ENCODE peak calls at places on chromosomes 3 and 15, in four cellular contexts. One of them, this sample, is unnamed.

GRCh38 chr3:127822166-127822835 is at the start of gene MGLL:
- DNase-seq in Peyer's patch: peak; percentile 78
- DNase-seq in keratinocyte: no peak
- DNase-seq in mammary epithelial cell: peak; percentile 50
- DNase-seq in this sample: no peak

GRCh38 chr3:139689122-139689521 is 11.3 kb upstream of the NMNAT3 start:
- DNase-seq in Peyer's patch: no peak
- DNase-seq in keratinocyte: no peak
- DNase-seq in mammary epithelial cell: no peak
- DNase-seq in this sample: no peak

GRCh38 chr15:25899870-25900269 is 36.7 kb upstream of the ATP10A start:
- DNase-seq in Peyer's patch: no peak
- DNase-seq in keratinocyte: no peak
- DNase-seq in mammary epithelial cell: no peak
- DNase-seq in this sample: no peak

GRCh38 chr15:95325763-95326688 is 1004.5 kb upstream of the NR2F2 start:
- DNase-seq in Peyer's patch: no peak
- DNase-seq in keratinocyte: no peak
- DNase-seq in mammary epithelial cell: no peak
- DNase-seq in this sample: no peak

GRCh38 chr15:78923480-78924360 is 21.1 kb downstream of the CTSH start:
- DNase-seq in Peyer's patch: no peak
- DNase-seq in keratinocyte: no peak
- DNase-seq in mammary epithelial cell: no peak
- DNase-seq in this sample: no peak

GRCh38 chr15:63675263-63675662 is 78.1 kb downstream of the FBXL22 start:
- DNase-seq in Peyer's patch: no peak
- DNase-seq in keratinocyte: no peak
- DNase-seq in mammary epithelial cell: no peak
- DNase-seq in this sample: no peak

GRCh38 chr3:58188173-58188564 is 22.6 kb downstream of the DNASE1L3 start:
- DNase-seq in Peyer's patch: no peak
- DNase-seq in keratinocyte: peak; percentile 86
- DNase-seq in mammary epithelial cell: peak; percentile 82
- DNase-seq in this sample: no peak

GRCh38 chr3:168049366-168049974 is 46.3 kb downstream of the GOLIM4 start:
- DNase-seq in Peyer's patch: no peak
- DNase-seq in keratinocyte: no peak
- DNase-seq in mammary epithelial cell: peak; percentile 26
- DNase-seq in this sample: no peak

GRCh38 chr15:32688151-32688639 is 29.6 kb upstream of the GREM1 start:
- DNase-seq in Peyer's patch: no peak
- DNase-seq in keratinocyte: peak; percentile 62
- DNase-seq in mammary epithelial cell: peak; percentile 53
- DNase-seq in this sample: no peak

GRCh38 chr3:104281713-104282112 is 1085.0 kb upstream of the ALCAM start:
- DNase-seq in Peyer's patch: no peak
- DNase-seq in keratinocyte: no peak
- DNase-seq in mammary epithelial cell: no peak
- DNase-seq in this sample: no peak

GRCh38 chr15:84685304-84685703 is 27.3 kb upstream of the NMB start:
- DNase-seq in Peyer's patch: no peak
- DNase-seq in keratinocyte: peak; percentile 48
- DNase-seq in mammary epithelial cell: peak; percentile 84
- DNase-seq in this sample: no peak

GRCh38 chr3:141076821-141077571 is 25.8 kb downstream of the SPSB4 start:
- DNase-seq in Peyer's patch: no peak
- DNase-seq in keratinocyte: no peak
- DNase-seq in mammary epithelial cell: no peak
- DNase-seq in this sample: no peak

GRCh38 chr15:73284073-73284472 is 84.7 kb downstream of the HCN4 start:
- DNase-seq in Peyer's patch: no peak
- DNase-seq in keratinocyte: no peak
- DNase-seq in mammary epithelial cell: no peak
- DNase-seq in this sample: no peak

GRCh38 chr3:103052236-103052830 is 617.5 kb downstream of the ZPLD1 start:
- DNase-seq in Peyer's patch: peak; percentile 51
- DNase-seq in keratinocyte: no peak
- DNase-seq in mammary epithelial cell: no peak
- DNase-seq in this sample: no peak

GRCh38 chr3:110487840-110488239 is 583.8 kb upstream of the NECTIN3 start:
- DNase-seq in Peyer's patch: no peak
- DNase-seq in keratinocyte: no peak
- DNase-seq in mammary epithelial cell: no peak
- DNase-seq in this sample: no peak

GRCh38 chr3:114411811-114412803 is 118.3 kb downstream of the TIGIT start:
- DNase-seq in Peyer's patch: no peak
- DNase-seq in keratinocyte: no peak
- DNase-seq in mammary epithelial cell: peak; percentile 79
- DNase-seq in this sample: no peak

GRCh38 chr3:130276203-130276803 is 69.2 kb upstream of the COL6A5 start:
- DNase-seq in Peyer's patch: no peak
- DNase-seq in keratinocyte: peak; percentile 4
- DNase-seq in mammary epithelial cell: peak; percentile 44
- DNase-seq in this sample: peak; percentile 26

GRCh38 chr15:38557855-38558713 is 6.5 kb downstream of the RASGRP1 start:
- DNase-seq in Peyer's patch: no peak
- DNase-seq in keratinocyte: no peak
- DNase-seq in mammary epithelial cell: no peak
- DNase-seq in this sample: peak; percentile 37

GRCh38 chr3:5542472-5542871 is 355.0 kb downstream of the EDEM1 start:
- DNase-seq in Peyer's patch: no peak
- DNase-seq in keratinocyte: no peak
- DNase-seq in mammary epithelial cell: no peak
- DNase-seq in this sample: no peak

GRCh38 chr15:81106560-81106959 is 27.5 kb upstream of the CFAP161 start:
- DNase-seq in Peyer's patch: no peak
- DNase-seq in keratinocyte: no peak
- DNase-seq in mammary epithelial cell: peak; percentile 67
- DNase-seq in this sample: peak; percentile 26

GRCh38 chr3:140341817-140342403 is 336.0 kb upstream of the TRIM42 start:
- DNase-seq in Peyer's patch: no peak
- DNase-seq in keratinocyte: no peak
- DNase-seq in mammary epithelial cell: no peak
- DNase-seq in this sample: no peak

GRCh38 chr3:109241459-109241858 is 74.9 kb downstream of the DPPA2 start:
- DNase-seq in Peyer's patch: no peak
- DNase-seq in keratinocyte: no peak
- DNase-seq in mammary epithelial cell: no peak
- DNase-seq in this sample: no peak

GRCh38 chr15:82803793-82804574 is 1.9 kb downstream of the FSD2 start:
- DNase-seq in Peyer's patch: no peak
- DNase-seq in keratinocyte: no peak
- DNase-seq in mammary epithelial cell: no peak
- DNase-seq in this sample: no peak

GRCh38 chr3:100702082-100703014 is 6.9 kb upstream of the TFG start:
- DNase-seq in Peyer's patch: no peak
- DNase-seq in keratinocyte: no peak
- DNase-seq in mammary epithelial cell: peak; percentile 66
- DNase-seq in this sample: no peak

GRCh38 chr3:39414421-39414907 is 7.9 kb downstream of the RPSA start:
- DNase-seq in Peyer's patch: no peak
- DNase-seq in keratinocyte: no peak
- DNase-seq in mammary epithelial cell: no peak
- DNase-seq in this sample: no peak

GRCh38 chr3:130345487-130346079 is at the start of gene COL6A5:
- DNase-seq in Peyer's patch: no peak
- DNase-seq in keratinocyte: no peak
- DNase-seq in mammary epithelial cell: no peak
- DNase-seq in this sample: no peak

GRCh38 chr3:191380001-191380400 is 49.7 kb upstream of the UTS2B start:
- DNase-seq in Peyer's patch: no peak
- DNase-seq in keratinocyte: no peak
- DNase-seq in mammary epithelial cell: no peak
- DNase-seq in this sample: no peak

GRCh38 chr3:134381836-134382442 is 7.7 kb upstream of the AMOTL2 start:
- DNase-seq in Peyer's patch: peak; percentile 70
- DNase-seq in keratinocyte: no peak
- DNase-seq in mammary epithelial cell: peak; percentile 97
- DNase-seq in this sample: no peak

GRCh38 chr3:83035704-83036010 is 1274.2 kb upstream of the GBE1 start:
- DNase-seq in Peyer's patch: no peak
- DNase-seq in keratinocyte: no peak
- DNase-seq in mammary epithelial cell: no peak
- DNase-seq in this sample: no peak

GRCh38 chr3:23114479-23114878 is 88.6 kb upstream of the UBE2E2 start:
- DNase-seq in Peyer's patch: no peak
- DNase-seq in keratinocyte: no peak
- DNase-seq in mammary epithelial cell: no peak
- DNase-seq in this sample: no peak

GRCh38 chr15:45704329-45705249 is 69.8 kb downstream of the SQOR start:
- DNase-seq in Peyer's patch: peak; percentile 52
- DNase-seq in keratinocyte: no peak
- DNase-seq in mammary epithelial cell: no peak
- DNase-seq in this sample: peak; percentile 44

GRCh38 chr3:34213481-34213880 is 415.1 kb downstream of the PDCD6IP start:
- DNase-seq in Peyer's patch: no peak
- DNase-seq in keratinocyte: no peak
- DNase-seq in mammary epithelial cell: no peak
- DNase-seq in this sample: no peak

GRCh38 chr3:173743512-173743911 is 346.0 kb downstream of the NLGN1 start:
- DNase-seq in Peyer's patch: no peak
- DNase-seq in keratinocyte: no peak
- DNase-seq in mammary epithelial cell: no peak
- DNase-seq in this sample: no peak

GRCh38 chr3:71961378-71961777 is 176.4 kb upstream of the PROK2 start:
- DNase-seq in Peyer's patch: no peak
- DNase-seq in keratinocyte: no peak
- DNase-seq in mammary epithelial cell: no peak
- DNase-seq in this sample: no peak

GRCh38 chr15:80059786-80060489 is 462 bp downstream of the ZFAND6 start:
- DNase-seq in Peyer's patch: peak; percentile 78
- DNase-seq in keratinocyte: no peak
- DNase-seq in mammary epithelial cell: peak; percentile 52
- DNase-seq in this sample: no peak

GRCh38 chr3:141370065-141370533 is 1.8 kb downstream of the ZBTB38 start:
- DNase-seq in Peyer's patch: no peak
- DNase-seq in keratinocyte: no peak
- DNase-seq in mammary epithelial cell: peak; percentile 46
- DNase-seq in this sample: peak; percentile 83

GRCh38 chr15:84647726-84648125 is 6.4 kb downstream of the WDR73 start:
- DNase-seq in Peyer's patch: no peak
- DNase-seq in keratinocyte: no peak
- DNase-seq in mammary epithelial cell: no peak
- DNase-seq in this sample: no peak

GRCh38 chr3:86563358-86563970 is 427.5 kb downstream of the VGLL3 start:
- DNase-seq in Peyer's patch: no peak
- DNase-seq in keratinocyte: no peak
- DNase-seq in mammary epithelial cell: peak; percentile 15
- DNase-seq in this sample: no peak

GRCh38 chr3:192921793-192922192 is 4.1 kb upstream of the MB21D2 start:
- DNase-seq in Peyer's patch: no peak
- DNase-seq in keratinocyte: no peak
- DNase-seq in mammary epithelial cell: no peak
- DNase-seq in this sample: no peak

DNA sequence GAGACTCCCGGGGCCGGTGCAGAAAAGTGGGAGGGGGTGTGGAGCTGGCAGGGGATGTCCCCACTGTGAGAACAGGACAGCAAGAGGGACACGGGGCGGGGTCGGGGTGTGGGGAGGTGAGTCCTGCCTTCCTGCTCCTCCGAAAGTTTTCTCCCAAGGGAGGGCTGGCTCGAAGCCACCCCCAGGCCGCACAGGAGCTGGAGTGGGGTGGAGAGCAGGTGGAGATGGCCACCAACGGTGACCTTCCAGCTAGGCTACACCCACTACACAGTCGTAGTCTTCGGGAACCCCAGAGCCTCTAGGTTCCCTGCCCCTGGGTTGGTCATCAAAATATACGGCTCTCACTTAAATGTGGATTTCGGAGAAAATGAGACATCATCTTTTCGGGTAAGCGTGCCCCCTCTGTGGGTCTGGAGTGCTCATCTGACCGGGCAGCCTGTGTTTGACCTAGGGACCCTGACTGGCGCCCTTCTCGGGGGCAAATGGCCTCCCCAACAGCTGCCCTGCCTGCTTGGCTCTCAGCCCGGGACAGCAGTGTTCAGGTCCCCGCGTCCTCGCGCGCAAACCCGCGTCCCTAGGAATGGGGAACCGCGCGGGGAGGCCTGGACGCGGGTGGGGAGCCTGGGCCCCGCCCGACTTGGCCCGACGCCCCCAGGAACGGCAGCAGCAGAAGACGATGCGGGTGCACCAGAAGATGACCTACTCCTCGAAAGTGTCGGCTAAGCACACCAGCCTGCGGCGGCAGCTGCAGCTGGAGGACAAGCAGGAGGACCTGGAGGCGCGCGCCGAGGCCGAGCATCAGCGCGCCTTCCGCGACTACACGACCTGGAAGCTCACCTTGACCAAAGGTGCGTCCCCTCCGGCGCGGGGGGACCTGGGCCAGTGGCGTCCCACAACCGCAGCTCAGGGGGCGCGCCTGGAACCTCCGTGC is 21.2 kb downstream of the CFAP100 start:
- DNase-seq in Peyer's patch: no peak
- DNase-seq in keratinocyte: no peak
- DNase-seq in mammary epithelial cell: no peak
- DNase-seq in this sample: no peak
- H3K4me3 ChIP-seq in Peyer's patch: no peak overlapping the region
- H3K4me3 ChIP-seq in keratinocyte: no peak overlapping the region
- H3K4me3 ChIP-seq in mammary epithelial cell: no peak overlapping the region
- H3K4me3 ChIP-seq in this sample: no peak overlapping the region

GRCh38 chr15:57323806-57324589 is 52.3 kb upstream of the CGNL1 start:
- DNase-seq in Peyer's patch: peak; percentile 87
- DNase-seq in keratinocyte: peak; percentile 30
- DNase-seq in mammary epithelial cell: peak; percentile 51
- DNase-seq in this sample: no peak
- H3K4me1 ChIP-seq in Peyer's patch: peaks cover 31% of the 10 kb centered on the region
- H3K4me1 ChIP-seq in keratinocyte: peaks cover 6% of the 10 kb centered on the region
- H3K4me1 ChIP-seq in mammary epithelial cell: no peaks in the 10 kb centered on the region
- H3K4me1 ChIP-seq in this sample: no peaks in the 10 kb centered on the region

DNA sequence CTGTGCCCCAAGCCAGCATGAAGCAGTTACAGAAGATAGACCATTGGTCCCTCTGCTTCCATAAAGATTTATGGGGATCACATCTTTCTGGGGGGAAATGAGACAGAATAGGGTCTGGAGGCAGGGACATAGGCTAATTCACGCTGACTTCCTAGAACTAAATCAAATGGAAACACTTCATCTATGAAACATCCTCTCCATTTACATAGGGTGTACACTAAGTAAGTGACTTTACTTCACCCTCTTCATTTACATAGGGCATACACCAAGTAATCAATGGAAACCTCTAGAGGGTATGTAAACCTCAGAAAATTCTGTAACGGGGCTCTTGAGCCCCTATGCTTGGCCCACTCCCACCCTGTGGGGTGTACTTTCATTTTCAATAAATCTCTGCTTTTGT is 10.1 kb downstream of the LINS1 start:
- DNase-seq in Peyer's patch: no peak
- DNase-seq in keratinocyte: no peak
- DNase-seq in mammary epithelial cell: no peak
- DNase-seq in this sample: no peak
- H3K9me3 ChIP-seq in Peyer's patch: no peaks in the 10 kb centered on the region
- H3K9me3 ChIP-seq in keratinocyte: peaks cover 4% of the 10 kb centered on the region
- H3K9me3 ChIP-seq in mammary epithelial cell: peaks cover 17% of the 10 kb centered on the region
- H3K9me3 ChIP-seq in this sample: no peaks in the 10 kb centered on the region

GRCh38 chr15:100191161-100191560 is 150.6 kb downstream of the ADAMTS17 start:
- DNase-seq in Peyer's patch: no peak
- DNase-seq in keratinocyte: no peak
- DNase-seq in mammary epithelial cell: peak; percentile 5
- DNase-seq in this sample: no peak
- H3K4me3 ChIP-seq in Peyer's patch: no peak overlapping the region
- H3K4me3 ChIP-seq in keratinocyte: no peak overlapping the region
- H3K4me3 ChIP-seq in mammary epithelial cell: no peak overlapping the region
- H3K4me3 ChIP-seq in this sample: no peak overlapping the region